ENCODE peak calls at places on chromosomes 7 and 10, in seven cellular contexts. K, P, G, E, C, F and S are unnamed samples.

GRCh38 chr10:21634599-21635365 is 100.8 kb downstream of the MLLT10 start:
- DNase-seq in C (no peak), P (no peak), K (no peak), F (no peak), G (peak; percentile 19), E (no peak), S (no peak)

GRCh38 chr7:26593405-26593804 is 271.0 kb downstream of the SKAP2 start:
- DNase-seq in P (no peak), F (no peak), K (no peak), G (peak; percentile 3), E (no peak), C (no peak), S (no peak)

GRCh38 chr10:43043773-43044394 is 33.0 kb upstream of the RET start:
- DNase-seq in P (no peak), K (no peak), F (no peak), C (no peak), G (no peak), E (no peak), S (no peak)

GRCh38 chr10:97633921-97634320 is 621 bp upstream of the MORN4 start:
- DNase-seq in K (peak; percentile 54), C (peak; percentile 19), P (peak; percentile 20), F (peak; percentile 31), G (peak; percentile 52), E (no peak), S (peak; percentile 52)

GRCh38 chr7:54987772-54988171 is 31.0 kb upstream of the EGFR start:
- DNase-seq in F (no peak), C (no peak), G (no peak), E (peak; percentile 55), K (no peak), P (peak; percentile 40), S (no peak)

GRCh38 chr7:151229249-151229648 is 2.2 kb upstream of the ABCF2 start:
- DNase-seq in K (no peak), F (no peak), E (no peak), G (no peak), C (no peak), P (no peak), S (no peak)

GRCh38 chr10:26413375-26413774 is 24.8 kb upstream of the APBB1IP start:
- DNase-seq in G (no peak), P (no peak), F (no peak), K (no peak), C (no peak), E (no peak), S (no peak)

GRCh38 chr10:49279015-49279880 is 19.7 kb upstream of the C10orf71 start:
- DNase-seq in K (no peak), C (no peak), G (no peak), P (no peak), E (no peak), F (no peak), S (no peak)

GRCh38 chr10:68553599-68553998 is 6.5 kb upstream of the TET1 start:
- DNase-seq in E (no peak), C (no peak), P (no peak), K (no peak), F (no peak), G (no peak), S (no peak)

GRCh38 chr7:64863021-64863420 is 40.1 kb upstream of the ZNF273 start:
- DNase-seq in K (no peak), C (no peak), G (no peak), F (no peak), P (no peak), E (no peak), S (no peak)

GRCh38 chr10:98340261-98340675 is 72.3 kb upstream of the LOXL4 start:
- DNase-seq in C (no peak), K (no peak), E (no peak), G (peak; percentile 69), F (peak; percentile 85), P (peak; percentile 20), S (peak; percentile 62)

GRCh38 chr10:95276367-95277200 is 14.2 kb downstream of the PDLIM1 start:
- DNase-seq in P (no peak), G (peak; percentile 48), F (no peak), C (no peak), K (no peak), E (no peak), S (no peak)

GRCh38 chr10:44976352-44977198 is 2.0 kb downstream of the DEPP1 start:
- DNase-seq in C (no peak), E (no peak), F (no peak), G (no peak), K (no peak), P (no peak), S (no peak)

GRCh38 chr10:17062493-17063487 is 66.8 kb downstream of the CUBN start:
- DNase-seq in C (peak; percentile 86), G (peak; percentile 95), E (peak; percentile 81), K (no peak), P (peak; percentile 81), F (no peak), S (no peak)

GRCh38 chr10:114697061-114697598 is 39.1 kb upstream of the ABLIM1 start:
- DNase-seq in P (peak; percentile 92), E (no peak), K (no peak), C (no peak), G (peak; percentile 74), F (no peak), S (no peak)

GRCh38 chr10:104582604-104582951 is 58.5 kb upstream of the SORCS3 start:
- DNase-seq in E (no peak), F (no peak), K (no peak), C (no peak), G (no peak), P (no peak), S (no peak)

GRCh38 chr10:124722812-124723783 is 21.1 kb downstream of the FAM53B start:
- DNase-seq in F (peak; percentile 85), P (no peak), C (no peak), E (no peak), G (peak; percentile 73), K (no peak), S (no peak)

GRCh38 chr7:111730476-111731300 is 168.4 kb upstream of the IMMP2L start:
- DNase-seq in P (peak; percentile 58), K (peak; percentile 65), G (peak; percentile 51), C (peak; percentile 39), F (peak; percentile 29), E (peak; percentile 14), S (peak; percentile 43)

GRCh38 chr7:142889825-142890224 is 4.3 kb upstream of the TRPV6 start:
- DNase-seq in E (peak; percentile 48), K (no peak), G (no peak), C (no peak), P (no peak), F (no peak), S (no peak)

GRCh38 chr7:115087437-115087836 is 165.5 kb downstream of the MDFIC start:
- DNase-seq in E (peak; percentile 39), P (peak; percentile 88), C (peak; percentile 29), K (peak; percentile 32), F (no peak), G (peak; percentile 79), S (no peak)

GRCh38 chr7:1099637-1100036 is 11.7 kb downstream of the GPER1 start:
- DNase-seq in F (no peak), E (no peak), K (no peak), C (no peak), P (no peak), G (no peak), S (no peak)

GRCh38 chr7:85595639-85596268 is 408.9 kb upstream of the SEMA3D start:
- DNase-seq in C (no peak), E (no peak), G (peak; percentile 54), K (no peak), P (peak; percentile 54), F (no peak), S (no peak)

GRCh38 chr10:71708301-71708703 is 11.3 kb downstream of the C10orf105 start:
- DNase-seq in E (peak; percentile 75), C (no peak), K (peak; percentile 82), F (peak; percentile 24), G (peak; percentile 57), P (peak; percentile 44), S (peak; percentile 73)

GRCh38 chr10:14723052-14723689 is 51.5 kb downstream of the FAM107B start:
- DNase-seq in K (no peak), F (no peak), E (no peak), G (no peak), P (no peak), C (no peak), S (peak; percentile 59)

GRCh38 chr10:9010093-9010492 is 955.6 kb downstream of the GATA3 start:
- DNase-seq in E (no peak), F (no peak), G (no peak), K (peak; percentile 30), C (no peak), P (no peak), S (no peak)

GRCh38 chr7:151100921-151101320 is 14.6 kb downstream of the AGAP3 start:
- DNase-seq in G (no peak), K (no peak), E (no peak), F (no peak), P (no peak), C (no peak), S (no peak)

DNA sequence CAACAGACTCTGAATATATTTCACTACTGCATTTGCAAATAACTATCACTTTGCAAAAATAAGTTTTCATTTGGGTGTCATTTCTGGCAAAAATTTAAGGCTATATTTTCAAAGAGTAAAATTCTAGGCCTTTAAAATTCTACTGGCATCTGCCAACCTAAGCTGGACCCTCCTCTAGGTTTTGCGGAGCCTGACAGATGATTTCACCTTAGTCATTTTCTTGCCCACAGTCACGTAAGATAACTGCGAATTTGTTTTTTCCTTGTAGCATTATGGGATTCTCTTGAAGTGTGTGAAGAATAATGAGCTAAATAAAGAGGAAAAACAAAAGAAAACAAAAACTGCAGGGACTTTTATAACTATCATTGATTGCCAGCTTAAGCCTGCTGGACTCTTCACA is 7.8 kb downstream of the MEOX2 start:
- DNase-seq in F (no peak), E (no peak), G (no peak), K (no peak), P (no peak), C (no peak), S (no peak)
- H3K27ac ChIP-seq in F (no peak overlapping the region), E (no peak overlapping the region), G (no peak overlapping the region), K (no peak overlapping the region), P (no peak overlapping the region), C (no peak overlapping the region), S (no peak overlapping the region)

GRCh38 chr7:94513565-94513860 is 3.9 kb downstream of the CASD1 start:
- DNase-seq in P (no peak), E (no peak), F (no peak), K (no peak), G (peak; percentile 68), C (no peak), S (no peak)
- H3K4me1 ChIP-seq in P (peaks cover 28% of the 10 kb centered on the region), E (peaks cover 39% of the 10 kb centered on the region), F (peaks cover 16% of the 10 kb centered on the region), K (peaks cover 36% of the 10 kb centered on the region), G (peaks cover 19% of the 10 kb centered on the region), C (peaks cover 3% of the 10 kb centered on the region), S (peaks cover 59% of the 10 kb centered on the region)

GRCh38 chr10:88343761-88344484 is 239.2 kb downstream of the RNLS start:
- DNase-seq in E (no peak), K (no peak), P (no peak), C (no peak), F (no peak), G (peak; percentile 0), S (no peak)
- TF ChIP-seq EZH2phosphoT487 in E (no peak), K (no peak), P (no peak), C (no peak), F (no peak), G (no peak), S (no peak)

DNA sequence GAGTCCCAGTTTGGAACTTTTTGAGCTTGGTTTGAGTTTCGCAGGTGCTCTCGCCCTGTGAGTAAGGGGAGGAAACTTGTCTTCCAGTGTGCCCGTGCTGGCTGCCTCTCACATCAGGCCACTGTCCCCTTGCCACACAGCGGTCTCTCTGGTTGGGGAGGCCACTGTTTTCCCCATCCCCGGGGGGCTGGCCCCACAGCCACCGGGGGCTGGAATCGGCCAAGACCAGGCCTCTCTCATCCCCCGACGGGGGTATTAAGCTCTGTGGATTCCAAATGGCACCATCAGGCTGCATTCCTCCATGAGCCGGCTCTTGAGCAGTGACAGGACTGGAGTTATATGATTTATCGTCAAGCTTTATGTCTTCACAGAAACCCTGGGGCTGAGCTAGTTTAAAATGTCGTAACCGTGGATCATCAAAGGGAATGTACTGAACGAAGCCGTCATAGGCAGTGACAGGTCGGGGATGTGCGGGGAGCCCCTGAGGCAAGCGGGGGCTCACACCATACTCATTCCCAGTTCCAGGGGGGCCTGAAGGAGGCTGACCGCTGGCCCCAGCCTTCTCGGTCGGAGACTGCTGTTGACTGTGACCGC is 30.8 kb downstream of the JCAD start:
- DNase-seq in C (no peak), G (no peak), F (no peak), P (no peak), E (peak; percentile 71), K (no peak), S (no peak)
- H3K27ac ChIP-seq in C (no peak overlapping the region), G (no peak overlapping the region), F (no peak overlapping the region), P (no peak overlapping the region), E (peak overlapping the region; percentile 80), K (no peak overlapping the region), S (no peak overlapping the region)